ENCODE peak calls at places on chromosomes 13 and 19, in five cellular contexts. S, O, N, Y and G are unnamed samples.

GRCh38 chr19:50836543-50837195 is 3.3 kb upstream of the KLK15 start:
- DNase-seq in S (no peak), O (no peak), N (no peak), Y (peak; percentile 73), G (no peak)

GRCh38 chr19:7391218-7391670 is 42.5 kb downstream of the ARHGEF18 start:
- DNase-seq in S (no peak), O (no peak), N (peak; percentile 73), Y (peak; percentile 4), G (peak; percentile 66)

GRCh38 chr19:49793561-49793840 is 19.6 kb downstream of the FUZ start:
- DNase-seq in S (no peak), O (no peak), N (no peak), Y (no peak), G (peak; percentile 27)

GRCh38 chr19:43362745-43363144 is 9.3 kb downstream of the CD177 start:
- DNase-seq in S (no peak), O (no peak), N (peak; percentile 49), Y (no peak), G (no peak)

GRCh38 chr13:106523566-106523965 is 11.9 kb downstream of the EFNB2 start:
- DNase-seq in S (no peak), O (no peak), N (no peak), Y (no peak), G (no peak)

GRCh38 chr19:15021286-15022007 is 27.8 kb upstream of the CASP14 start:
- DNase-seq in S (no peak), O (no peak), N (no peak), Y (peak; percentile 28), G (no peak)

GRCh38 chr13:30696278-30697176 is 38.8 kb upstream of the ALOX5AP start:
- DNase-seq in S (no peak), O (peak; percentile 60), N (peak; percentile 41), Y (no peak), G (peak; percentile 20)

GRCh38 chr19:16620018-16620417 is 8.0 kb downstream of the MED26 start:
- DNase-seq in S (no peak), O (no peak), N (no peak), Y (no peak), G (no peak)

GRCh38 chr13:106471957-106472543 is 63.4 kb downstream of the EFNB2 start:
- DNase-seq in S (peak; percentile 80), O (peak; percentile 28), N (peak; percentile 69), Y (no peak), G (peak; percentile 84)

GRCh38 chr19:50315773-50316448 is 13.3 kb downstream of the KCNC3 start:
- DNase-seq in S (no peak), O (no peak), N (no peak), Y (no peak), G (peak; percentile 12)

DNA sequence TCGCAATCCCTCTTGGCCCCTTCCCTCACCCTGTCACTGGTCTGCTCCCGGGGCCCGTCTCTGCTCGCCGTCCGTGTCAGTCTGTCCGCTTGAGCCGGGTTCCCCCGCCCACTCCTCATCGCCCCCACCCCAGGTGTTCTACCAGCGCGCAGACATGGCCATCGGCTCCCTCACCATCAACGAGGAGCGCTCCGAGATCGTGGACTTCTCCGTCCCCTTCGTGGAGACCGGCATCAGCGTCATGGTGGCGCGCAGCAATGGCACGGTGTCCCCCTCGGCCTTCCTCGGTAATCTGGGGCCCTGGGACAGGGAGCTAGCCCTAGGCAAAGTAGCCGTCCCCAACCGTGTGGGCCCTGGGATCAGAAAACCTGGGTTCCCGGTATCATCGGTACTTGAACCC is 22.4 kb downstream of the GRIN2D start:
- DNase-seq in S (no peak), O (no peak), N (no peak), Y (peak; percentile 29), G (no peak)
- H3K4me3 ChIP-seq in S (no peak overlapping the region), O (no peak overlapping the region), N (peak overlapping the region; percentile 9), Y (no peak overlapping the region), G (no peak overlapping the region)

DNA sequence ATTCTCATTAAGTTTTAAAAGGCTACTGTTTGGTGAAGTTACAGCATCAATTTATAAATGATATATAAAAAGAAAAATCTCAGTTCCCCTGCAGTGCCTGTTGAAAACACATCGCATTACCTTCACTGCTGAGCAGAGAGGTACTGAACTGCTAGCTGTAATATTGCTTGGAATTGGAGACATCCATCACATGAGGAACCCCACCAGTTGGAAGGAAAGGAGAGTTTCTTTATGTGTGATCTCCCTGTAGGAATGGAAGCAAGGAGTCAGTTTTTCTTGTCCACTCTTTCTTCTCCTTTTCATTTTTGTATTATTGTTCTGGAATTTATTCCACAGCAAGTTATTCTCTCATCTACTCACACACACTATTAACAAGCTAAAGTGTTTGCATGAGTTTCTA is 1586.0 kb upstream of the PRR20A start:
- DNase-seq in S (no peak), O (no peak), N (no peak), Y (no peak), G (no peak)
- H3K9me3 ChIP-seq in S (peaks cover 2% of the 10 kb centered on the region), O (no peaks in the 10 kb centered on the region), N (no peaks in the 10 kb centered on the region), Y (no peaks in the 10 kb centered on the region), G (no peaks in the 10 kb centered on the region)

DNA sequence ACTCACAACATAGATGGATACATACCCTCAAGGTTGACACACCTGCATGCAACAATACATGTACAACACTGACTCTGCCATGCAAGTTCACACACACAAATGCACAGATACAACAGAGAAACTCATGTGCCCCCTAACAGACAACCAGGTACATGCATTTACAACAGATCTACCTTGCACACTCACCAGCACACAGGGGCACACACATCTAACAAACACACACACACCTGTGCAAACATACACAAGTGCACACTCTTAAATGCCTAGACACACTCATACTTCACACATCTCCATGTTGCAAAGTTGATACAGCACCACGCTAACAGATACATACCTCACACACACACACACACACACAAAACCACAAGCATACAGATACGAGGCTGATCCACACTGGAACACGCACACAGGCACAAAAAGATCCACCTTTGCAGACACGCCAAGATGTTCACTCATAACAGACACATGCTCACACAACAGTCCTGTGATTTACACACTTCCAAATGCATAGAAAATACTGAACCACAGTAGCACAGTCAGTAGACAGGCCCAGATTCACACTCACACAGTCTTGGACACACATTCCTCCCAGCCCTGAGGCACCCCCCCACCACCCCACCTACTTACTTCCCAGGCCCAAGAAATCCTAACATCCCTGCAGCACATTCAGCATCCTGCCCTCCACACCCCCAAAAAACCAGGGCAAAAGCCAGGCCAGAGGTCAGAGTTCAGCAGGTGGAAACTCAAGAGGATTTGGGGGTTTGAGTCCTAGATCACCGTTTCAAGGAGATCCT is 1.4 kb downstream of the LRFN1 start:
- DNase-seq in S (no peak), O (no peak), N (no peak), Y (no peak), G (no peak)
- H3K27me3 ChIP-seq in S (peaks cover 13% of the 10 kb centered on the region), O (no peaks in the 10 kb centered on the region), N (no peaks in the 10 kb centered on the region), Y (no peaks in the 10 kb centered on the region), G (peaks cover 5% of the 10 kb centered on the region)

DNA sequence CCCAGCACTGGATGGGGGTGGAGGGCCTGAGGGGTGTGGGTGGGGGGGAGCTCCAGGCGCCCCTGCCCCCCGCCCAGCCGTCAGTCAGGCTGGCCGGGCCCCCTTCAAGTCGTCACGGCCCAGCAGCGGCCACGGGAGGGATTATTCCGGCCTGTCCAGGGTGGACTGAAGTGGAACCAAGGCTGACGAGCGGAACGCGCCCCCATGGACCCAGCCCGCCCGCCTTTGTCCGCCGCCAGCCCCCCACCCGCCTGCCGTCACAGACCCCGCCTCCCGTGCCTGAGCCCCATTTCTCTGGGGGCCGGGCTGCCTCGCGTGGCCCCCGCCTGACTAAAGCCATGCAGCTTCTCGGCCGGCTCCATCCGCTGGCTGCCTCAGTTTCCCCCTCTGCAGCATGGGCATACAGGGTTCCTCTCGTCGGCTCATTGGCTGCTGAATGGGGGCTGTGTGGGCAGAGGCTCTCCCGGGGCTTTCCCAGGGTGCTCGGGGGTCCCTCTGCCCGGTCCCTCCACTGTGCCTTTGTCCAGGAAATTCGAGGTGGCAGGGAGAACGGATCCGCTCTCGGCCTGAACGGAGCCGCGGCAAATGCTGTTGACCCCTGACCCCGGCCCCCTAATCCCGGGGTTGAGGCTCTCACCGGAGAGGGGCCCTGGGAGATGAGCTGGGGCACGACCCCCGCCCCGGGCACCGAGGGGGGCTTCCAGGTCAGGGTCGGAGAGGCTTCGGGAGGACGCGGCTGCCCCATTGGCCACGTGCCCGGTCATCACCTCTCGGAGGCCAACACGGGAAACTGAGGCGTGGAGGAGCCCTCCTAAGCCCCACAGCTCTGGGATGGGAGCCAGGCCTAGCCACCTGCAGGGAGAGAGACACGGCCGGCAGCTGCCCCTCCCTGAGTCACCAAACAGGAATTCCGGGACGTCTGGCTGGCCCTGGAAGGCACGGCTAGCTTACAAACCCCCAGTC is 27.3 kb downstream of the EFNA2 start:
- DNase-seq in S (peak; percentile 63), O (no peak), N (peak; percentile 61), Y (no peak), G (peak; percentile 61)
- H3K4me3 ChIP-seq in S (no peak overlapping the region), O (no peak overlapping the region), N (no peak overlapping the region), Y (no peak overlapping the region), G (no peak overlapping the region)

DNA sequence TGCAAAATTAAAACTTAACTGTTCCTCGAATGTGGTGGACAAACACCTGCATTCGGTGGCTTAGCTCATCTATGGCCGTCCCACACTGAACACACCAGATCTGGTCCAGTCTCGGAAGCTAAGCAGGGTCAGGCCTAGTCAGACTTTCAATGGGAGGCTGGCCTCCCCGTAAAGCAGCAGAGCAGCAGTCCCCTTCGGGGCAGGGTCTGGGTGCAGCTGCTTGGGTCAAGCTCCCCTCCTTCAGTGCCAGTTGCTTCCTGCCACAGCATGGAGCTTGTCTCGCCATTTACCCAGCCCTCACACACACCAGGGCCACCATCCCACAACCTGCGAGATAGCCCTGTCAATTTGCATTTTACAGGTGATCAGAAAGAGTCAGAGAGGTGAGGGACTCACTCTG is 93.2 kb downstream of the TUBA3C start:
- DNase-seq in S (no peak), O (no peak), N (no peak), Y (no peak), G (no peak)
- H3K9me3 ChIP-seq in S (no peaks in the 10 kb centered on the region), O (no peaks in the 10 kb centered on the region), N (no peaks in the 10 kb centered on the region), Y (no peaks in the 10 kb centered on the region), G (no peaks in the 10 kb centered on the region)